ENCODE peak calls at places on chromosomes 5 and 9, in four cellular contexts. M is K562, D is WTC11, I is HepG2. J is an unnamed sample.

GRCh38 chr9:20087481-20087880 is 298.6 kb upstream of the SLC24A2 start:
- DNase-seq in M (no peak), D (no peak), I (no peak), J (no peak)

GRCh38 chr5:179258001-179258921 is 87.0 kb downstream of the ADAMTS2 start:
- DNase-seq in M (no peak), D (no peak), I (no peak), J (no peak)

GRCh38 chr9:68457803-68458202 is 82.9 kb downstream of the TMEM252 start:
- DNase-seq in M (no peak), D (no peak), I (no peak), J (no peak)

GRCh38 chr5:123089572-123089970 is 530 bp downstream of the PRDM6 start:
- DNase-seq in M (no peak), D (peak), I (peak), J (peak)

GRCh38 chr9:36922548-36922947 is 111.5 kb downstream of the PAX5 start:
- DNase-seq in M (no peak), D (no peak), I (no peak), J (no peak)

GRCh38 chr9:114621975-114622609 is 11.0 kb downstream of the TMEM268 start:
- DNase-seq in M (no peak), D (no peak), I (no peak), J (no peak)

GRCh38 chr9:91858670-91859030 is 91.4 kb downstream of the ROR2 start:
- DNase-seq in M (no peak), D (no peak), I (no peak), J (no peak)

GRCh38 chr9:26863074-26863473 is 29.5 kb downstream of the CAAP1 start:
- DNase-seq in M (no peak), D (no peak), I (peak), J (no peak)

GRCh38 chr5:83306572-83307241 is 164.8 kb upstream of the VCAN start:
- DNase-seq in M (no peak), D (no peak), I (no peak), J (no peak)

GRCh38 chr9:70574222-70574837 is 159.9 kb upstream of the KLF9 start:
- DNase-seq in M (no peak), D (no peak), I (no peak), J (peak)

GRCh38 chr9:126965077-126965476 is 50.5 kb downstream of the RALGPS1 start:
- DNase-seq in M (no peak), D (no peak), I (no peak), J (no peak)

GRCh38 chr9:85117831-85118230 is 448.3 kb downstream of the NTRK2 start:
- DNase-seq in M (no peak), D (no peak), I (no peak), J (no peak)

GRCh38 chr9:26723486-26723885 is 169.1 kb downstream of the CAAP1 start:
- DNase-seq in M (no peak), D (peak), I (peak), J (peak)

GRCh38 chr5:57696005-57696755 is 213.6 kb upstream of the ACTBL2 start:
- DNase-seq in M (no peak), D (no peak), I (no peak), J (no peak)

GRCh38 chr5:164581889-164582288 is 1076.5 kb downstream of the MAT2B start:
- DNase-seq in M (no peak), D (no peak), I (no peak), J (no peak)

GRCh38 chr5:117103703-117104102 is 529.1 kb upstream of the SEMA6A start:
- DNase-seq in M (no peak), D (no peak), I (no peak), J (no peak)

GRCh38 chr9:76557674-76558073 is 98.7 kb downstream of the GCNT1 start:
- DNase-seq in M (no peak), D (no peak), I (no peak), J (no peak)

GRCh38 chr9:94918038-94918753 is 191.7 kb downstream of the AOPEP start:
- DNase-seq in M (no peak), D (no peak), I (peak), J (no peak)

GRCh38 chr9:116632990-116633441 is 54.1 kb upstream of the TRIM32 start:
- DNase-seq in M (no peak), D (no peak), I (no peak), J (no peak)

GRCh38 chr5:14147210-14147609 is 4.1 kb downstream of the TRIO start:
- DNase-seq in M (no peak), D (no peak), I (no peak), J (no peak)

GRCh38 chr5:175590471-175590881 is 67.4 kb upstream of the HRH2 start:
- DNase-seq in M (no peak), D (no peak), I (no peak), J (no peak)
- TF ChIP-seq ELF4 in M (no peak), D (no peak), I (no peak), J (no peak)

GRCh38 chr9:5364294-5364990 is 24.8 kb upstream of the RLN1 start:
- DNase-seq in M (no peak), D (no peak), I (no peak), J (no peak)
- TF ChIP-seq ELF4 in M (no peak), D (no peak), I (no peak), J (no peak)

DNA sequence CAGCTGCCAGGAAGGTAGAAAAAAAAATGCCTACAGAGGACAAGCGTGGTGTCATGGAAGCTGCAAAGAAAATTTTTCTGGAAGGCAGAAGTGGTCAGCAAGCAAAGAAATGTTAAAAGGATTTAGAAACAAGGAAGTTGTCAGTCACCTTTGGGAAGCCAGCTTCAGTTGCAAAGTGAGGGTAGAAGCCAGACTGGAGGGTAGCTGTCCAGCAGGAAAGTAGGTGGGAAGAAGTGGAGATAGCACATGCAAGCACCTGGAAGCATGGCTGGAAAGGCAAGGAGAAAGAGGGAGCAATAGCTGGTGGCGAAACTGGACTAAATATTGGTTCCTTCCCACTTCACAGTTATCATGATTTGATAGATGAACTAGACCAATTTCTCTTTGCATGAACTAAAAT is 54.3 kb downstream of the ADRB2 start:
- DNase-seq in M (no peak), D (no peak), I (no peak), J (no peak)
- TF ChIP-seq ELF4 in M (no peak), D (no peak), I (no peak), J (no peak)

DNA sequence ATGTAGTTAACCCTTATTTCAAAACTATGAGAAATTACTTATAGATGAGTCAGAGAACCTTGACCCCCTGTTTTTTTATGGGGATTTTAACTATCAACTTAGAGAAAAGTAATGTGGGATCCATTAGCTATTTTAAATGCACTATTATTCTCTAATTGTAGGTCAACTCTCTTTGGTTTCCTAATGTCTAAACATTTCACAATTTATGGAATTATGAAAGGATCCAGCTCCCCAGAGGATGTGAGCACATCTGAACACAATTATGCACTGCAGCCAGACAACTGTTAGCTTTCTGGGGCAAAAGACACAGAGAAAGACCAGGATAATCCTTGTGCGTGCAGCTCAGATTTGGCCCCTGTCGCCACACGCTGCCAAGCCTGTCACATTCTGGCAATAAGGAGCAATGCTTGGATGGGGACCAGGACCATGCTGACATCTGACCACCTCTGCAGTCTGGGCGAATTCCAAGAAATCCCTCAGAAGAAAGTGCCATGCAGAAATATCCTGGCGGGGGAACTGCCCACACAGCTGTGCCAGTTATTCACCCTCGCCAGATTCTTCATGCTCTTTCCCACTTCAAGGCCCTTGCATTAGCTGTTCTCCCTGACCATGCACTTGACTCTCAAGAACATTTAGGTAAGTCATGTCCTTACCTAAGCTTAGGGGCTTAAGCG is 22.2 kb upstream of the CMBL start:
- DNase-seq in M (no peak), D (no peak), I (no peak), J (no peak)
- TF ChIP-seq ELF4 in M (no peak), D (no peak), I (no peak), J (no peak)

J was measured in HEK293T.